ENCODE peak calls at places on chromosomes 6 and 20, in six cellular contexts. A is H1, L is HepG2, V is GM12891, W is K562, D is GM12878. F is an unnamed sample.

GRCh38 chr6:137357263-137357947 is 136.8 kb downstream of the OLIG3 start:
- DNase-seq in D (no peak), A (no peak), L (peak; percentile 100), W (no peak), V (no peak), F (no peak)

GRCh38 chr6:92810913-92811312 is 608.4 kb downstream of the EPHA7 start:
- DNase-seq in W (peak; percentile 10), V (peak; percentile 27), L (peak; percentile 40), D (peak; percentile 13), A (peak; percentile 19), F (no peak)

GRCh38 chr20:13814672-13815071 is 29.8 kb downstream of the NDUFAF5 start:
- DNase-seq in L (peak; percentile 20), D (no peak), W (no peak), V (no peak), A (no peak), F (no peak)

GRCh38 chr6:72864799-72865198 is 242.9 kb downstream of the KCNQ5 start:
- DNase-seq in V (no peak), D (no peak), W (no peak), A (no peak), L (no peak), F (no peak)

GRCh38 chr6:13615802-13616140 is 636 bp downstream of the NOL7 start:
- DNase-seq in A (no peak), W (peak; percentile 79), D (no peak), L (no peak), V (no peak), F (no peak)

GRCh38 chr20:17023811-17024210 is 203.0 kb upstream of the PCSK2 start:
- DNase-seq in L (no peak), A (peak; percentile 31), V (no peak), W (no peak), D (no peak), F (no peak)

GRCh38 chr6:158220786-158221442 is 52.8 kb downstream of the GTF2H5 start:
- DNase-seq in L (peak; percentile 78), A (peak; percentile 58), D (no peak), V (no peak), W (peak; percentile 94), F (peak; percentile 53)

GRCh38 chr6:119110601-119111548 is 32.4 kb upstream of the FAM184A start:
- DNase-seq in A (no peak), D (peak; percentile 28), V (no peak), W (peak; percentile 79), L (peak; percentile 69), F (no peak)

GRCh38 chr6:68559716-68560115 is 75.4 kb upstream of the ADGRB3 start:
- DNase-seq in D (no peak), W (peak; percentile 25), A (no peak), V (no peak), L (no peak), F (no peak)

GRCh38 chr6:152184573-152185157 is 377.2 kb downstream of the ESR1 start:
- DNase-seq in A (no peak), D (no peak), V (no peak), W (no peak), L (no peak), F (no peak)

GRCh38 chr6:31829633-31830492 is 2.3 kb downstream of the HSPA1B start:
- DNase-seq in A (no peak), W (peak; percentile 57), D (no peak), L (no peak), V (no peak), F (no peak)

GRCh38 chr6:51495016-51495805 is 592.2 kb downstream of the PKHD1 start:
- DNase-seq in A (no peak), L (no peak), W (no peak), D (no peak), V (no peak), F (no peak)

GRCh38 chr20:44398303-44398702 is 42.8 kb downstream of the HNF4A start:
- DNase-seq in A (no peak), W (no peak), L (no peak), V (no peak), D (no peak), F (no peak)

GRCh38 chr20:57156050-57156770 is 110.2 kb downstream of the BMP7 start:
- DNase-seq in W (no peak), V (no peak), L (no peak), D (no peak), A (no peak), F (no peak)

GRCh38 chr20:62303327-62304226 is 780 bp downstream of the ADRM1 start:
- DNase-seq in A (no peak), W (peak; percentile 50), V (peak; percentile 65), L (peak; percentile 89), D (no peak), F (no peak)

GRCh38 chr6:142518761-142519160 is 217.0 kb downstream of the ADGRG6 start:
- DNase-seq in L (no peak), V (no peak), A (no peak), W (no peak), D (no peak), F (no peak)

GRCh38 chr6:159062564-159062945 is 17.8 kb upstream of the TAGAP start:
- DNase-seq in L (no peak), V (no peak), D (no peak), W (no peak), A (no peak), F (no peak)

GRCh38 chr20:10761232-10761631 is 87.4 kb upstream of the JAG1 start:
- DNase-seq in D (no peak), W (no peak), L (peak; percentile 41), V (no peak), A (no peak), F (no peak)

GRCh38 chr6:137717074-137718073 is 149.7 kb upstream of the TNFAIP3 start:
- DNase-seq in W (no peak), V (no peak), A (no peak), D (no peak), L (no peak), F (no peak)

GRCh38 chr20:63552481-63553249 is 1.3 kb upstream of the FNDC11 start:
- DNase-seq in L (no peak), A (peak; percentile 29), D (peak; percentile 52), W (peak; percentile 85), V (peak; percentile 64), F (no peak)

GRCh38 chr20:53839423-53840176 is 230.8 kb downstream of the BCAS1 start:
- DNase-seq in A (no peak), L (no peak), D (peak; percentile 96), W (no peak), V (no peak), F (no peak)

GRCh38 chr20:1327241-1327653 is 1.7 kb downstream of the SDCBP2 start:
- DNase-seq in W (peak; percentile 16), D (no peak), A (no peak), V (no peak), L (no peak), F (no peak)

GRCh38 chr20:35448788-35449373 is 6.5 kb upstream of the CEP250 start:
- DNase-seq in D (no peak), W (no peak), A (no peak), V (no peak), L (peak; percentile 57), F (no peak)

GRCh38 chr20:44166008-44166407 is 21.0 kb downstream of the JPH2 start:
- DNase-seq in W (no peak), A (no peak), V (no peak), L (peak; percentile 53), D (no peak), F (no peak)

GRCh38 chr6:143510991-143511891 is at the start of gene FUCA2:
- DNase-seq in D (peak; percentile 51), L (peak; percentile 87), A (peak; percentile 70), V (peak; percentile 56), W (peak; percentile 98), F (peak; percentile 52)

GRCh38 chr6:138258991-138259390 is 40.7 kb upstream of the PBOV1 start:
- DNase-seq in W (no peak), A (no peak), L (peak; percentile 77), D (no peak), V (no peak), F (no peak)

GRCh38 chr6:27839303-27840081 is 72.7 kb downstream of the OR2B2 start:
- DNase-seq in V (no peak), D (no peak), A (no peak), W (peak; percentile 65), L (peak; percentile 59), F (no peak)

DNA sequence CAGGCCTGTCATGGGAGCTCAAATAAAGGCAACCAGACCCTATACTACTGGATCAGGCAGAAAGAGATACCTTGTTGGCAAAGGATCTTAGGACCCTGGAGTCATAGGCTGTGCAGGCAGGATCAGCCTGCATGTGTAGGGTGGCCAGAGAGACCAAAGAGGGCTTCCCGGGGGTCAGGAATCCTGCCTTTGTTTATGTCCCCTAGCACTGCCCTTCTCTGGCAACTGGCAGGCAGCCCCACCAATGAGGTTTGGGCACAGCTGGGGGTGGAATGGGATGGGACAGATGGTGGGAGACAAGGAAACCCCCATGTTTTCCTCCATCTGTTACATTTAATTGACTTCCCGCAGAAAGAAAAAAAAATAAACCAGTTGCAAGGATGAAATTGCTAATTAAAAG is 27.5 kb downstream of the CD40 start:
- DNase-seq in V (no peak), A (no peak), D (no peak), L (no peak), W (no peak), F (no peak)
- TF ChIP-seq TAF1 in V (no peak), A (no peak), D (no peak), L (no peak), W (no peak), F (no peak)

GRCh38 chr6:26129656-26130055 is 42.4 kb downstream of the HFE start:
- DNase-seq in W (no peak), D (no peak), V (no peak), A (no peak), L (no peak), F (no peak)
- TF ChIP-seq POLR2AphosphoS5 in W (no peak), D (no peak), V (no peak), A (no peak), L (no peak), F (no peak)

GRCh38 chr6:107114213-107114871 is 973 bp downstream of the BEND3 start:
- DNase-seq in W (peak; percentile 88), V (peak; percentile 82), D (no peak), A (no peak), L (peak; percentile 61), F (peak; percentile 89)
- TF ChIP-seq POLR2A in W (peak; percentile 65), V (no peak), D (peak; percentile 69), A (no peak), L (peak; percentile 49), F (no peak)

DNA sequence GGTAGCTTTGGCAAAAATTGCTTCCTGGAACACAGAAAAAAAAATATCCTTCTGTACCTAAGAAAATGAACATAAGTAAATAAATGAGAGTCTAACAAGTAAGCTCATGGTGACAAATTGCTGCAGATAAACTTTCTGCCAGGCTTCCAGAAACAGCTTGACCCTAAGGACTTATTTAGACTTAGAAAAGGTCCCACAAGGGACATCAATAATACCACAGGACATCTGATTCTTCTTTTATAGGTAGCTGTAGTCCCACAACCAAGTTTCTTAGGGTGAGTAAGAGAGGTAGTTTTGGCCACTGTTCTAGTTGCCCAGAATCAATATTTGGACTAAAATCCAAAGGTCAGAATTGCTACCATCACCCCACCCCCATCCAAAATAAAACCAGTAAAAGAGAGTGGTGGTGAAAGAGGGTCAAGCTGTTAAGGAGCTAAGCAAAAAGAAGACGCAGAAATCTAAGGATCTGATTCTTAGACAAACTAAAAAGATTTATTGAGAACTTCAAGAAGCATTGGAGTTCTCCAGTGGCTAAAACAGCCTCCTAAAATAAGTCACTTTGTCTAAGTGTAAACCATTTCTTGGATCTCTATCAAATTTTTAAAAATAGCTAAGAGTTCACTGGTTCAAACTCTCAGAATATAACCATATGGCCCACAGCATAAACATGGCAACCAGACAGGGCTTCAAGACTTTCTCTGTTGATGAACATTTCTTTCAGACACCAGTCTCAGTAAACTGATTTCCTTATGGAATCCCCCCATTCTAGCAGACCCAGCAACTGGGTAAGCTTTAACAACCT is 180.6 kb downstream of the PTPRK start:
- DNase-seq in D (no peak), A (no peak), W (no peak), V (no peak), L (peak; percentile 79), F (no peak)
- TF ChIP-seq TAF1 in D (no peak), A (no peak), W (no peak), V (no peak), L (no peak), F (no peak)

GRCh38 chr20:50346372-50347347 is 156.0 kb downstream of the CEBPB start:
- DNase-seq in W (no peak), A (no peak), D (no peak), L (no peak), V (no peak), F (no peak)
- TF ChIP-seq POLR2AphosphoS5 in W (no peak), A (no peak), D (no peak), L (no peak), V (no peak), F (no peak)